ENCODE peak calls at places on chromosomes 11 and 22, in seven cellular contexts. L, K, I, J, O, M and T are unnamed samples.

GRCh38 chr11:77214557-77214956 is 86.5 kb downstream of the MYO7A start:
- DNase-seq in L (no peak), J (no peak), I (no peak), M (no peak), O (no peak), K (no peak), T (peak)

GRCh38 chr11:15800121-15800800 is 556.1 kb downstream of the SOX6 start:
- DNase-seq in K (peak), I (no peak), J (no peak), L (no peak), O (no peak), M (peak), T (no peak)

GRCh38 chr11:66055021-66055420 is 2.9 kb downstream of the SF3B2 start:
- DNase-seq in I (no peak), K (no peak), O (no peak), M (no peak), J (no peak), L (no peak), T (no peak)

GRCh38 chr11:67642148-67642475 is 2.5 kb upstream of the TBX10 start:
- DNase-seq in J (no peak), L (no peak), K (no peak), M (no peak), I (no peak), O (no peak), T (no peak)

GRCh38 chr11:95341246-95341645 is 110.2 kb upstream of the SESN3 start:
- DNase-seq in J (no peak), I (no peak), M (no peak), L (no peak), O (no peak), K (peak), T (no peak)

GRCh38 chr11:43489869-43490465 is 131.2 kb downstream of the TTC17 start:
- DNase-seq in K (no peak), O (no peak), L (no peak), M (no peak), J (no peak), I (no peak), T (no peak)

GRCh38 chr22:43220625-43221380 is 33.9 kb upstream of the TTLL12 start:
- DNase-seq in M (no peak), K (no peak), I (no peak), J (no peak), L (no peak), O (no peak), T (no peak)

GRCh38 chr22:45541580-45541979 is 38.9 kb downstream of the FBLN1 start:
- DNase-seq in I (no peak), O (no peak), J (no peak), L (no peak), M (no peak), K (no peak), T (no peak)

GRCh38 chr11:9802291-9802861 is 138.5 kb downstream of the SWAP70 start:
- DNase-seq in K (peak), O (peak), I (no peak), J (no peak), L (no peak), M (no peak), T (no peak)

GRCh38 chr11:70671083-70671482 is 272.8 kb downstream of the CTTN start:
- DNase-seq in I (no peak), J (no peak), L (no peak), K (no peak), M (no peak), O (no peak), T (no peak)

GRCh38 chr11:119538748-119539147 is 115.8 kb upstream of the THY1 start:
- DNase-seq in O (no peak), K (no peak), M (no peak), J (no peak), I (no peak), L (no peak), T (no peak)